ENCODE peak calls at places on chromosome 7, in six cellular contexts. E is body of pancreas, I is AG04450, W is ovary, V is astrocyte of the spinal cord, L is DND-41. D is an unnamed sample.

GRCh38 chr7:68576366-68576765 is 1021.9 kb upstream of the AUTS2 start:
- DNase-seq in I (no peak), W (no peak), V (no peak), L (no peak), E (no peak), D (no peak)

GRCh38 chr7:134767567-134768168 is 11.8 kb upstream of the CALD1 start:
- DNase-seq in E (no peak), V (no peak), I (no peak), L (no peak), W (no peak), D (no peak)

GRCh38 chr7:19522486-19522885 is 186.4 kb downstream of the POLR1F start:
- DNase-seq in W (no peak), E (no peak), L (no peak), V (peak), I (no peak), D (peak)

GRCh38 chr7:113561446-113561845 is 357.4 kb downstream of the PPP1R3A start:
- DNase-seq in I (peak), W (no peak), E (no peak), V (peak), L (no peak), D (peak)

GRCh38 chr7:17802056-17802455 is 138.2 kb downstream of the SNX13 start:
- DNase-seq in V (no peak), I (no peak), L (no peak), W (no peak), E (no peak), D (peak)

GRCh38 chr7:25261545-25262135 is 33.4 kb upstream of the NPVF start:
- DNase-seq in L (no peak), E (no peak), I (no peak), V (no peak), W (no peak), D (no peak)

GRCh38 chr7:6121141-6121540 is 90.0 kb downstream of the ANKRD61 start:
- DNase-seq in L (no peak), V (peak), E (no peak), I (no peak), W (no peak), D (no peak)

GRCh38 chr7:50502947-50503346 is 52.8 kb upstream of the FIGNL1 start:
- DNase-seq in E (no peak), L (no peak), V (peak), I (no peak), W (peak), D (no peak)

GRCh38 chr7:51318886-51319579 is 2.4 kb upstream of the COBL start:
- DNase-seq in V (no peak), I (no peak), L (no peak), W (no peak), E (no peak), D (no peak)

GRCh38 chr7:7329321-7329720 is 147.0 kb downstream of the C1GALT1 start:
- DNase-seq in I (no peak), E (no peak), V (no peak), W (no peak), L (no peak), D (no peak)

GRCh38 chr7:28408974-28409715 is 3.2 kb upstream of the CREB5 start:
- DNase-seq in V (peak), E (peak), I (peak), L (peak), W (peak), D (peak)

GRCh38 chr7:41122256-41122987 is 580.5 kb downstream of the INHBA start:
- DNase-seq in V (no peak), E (no peak), I (no peak), W (no peak), L (no peak), D (no peak)

GRCh38 chr7:77537136-77537594 is at the start of gene PTPN12:
- DNase-seq in L (peak), W (peak), E (no peak), V (no peak), I (no peak), D (no peak)

GRCh38 chr7:2948794-2949193 is 94.9 kb downstream of the CARD11 start:
- DNase-seq in V (no peak), L (no peak), W (no peak), I (no peak), E (no peak), D (no peak)

GRCh38 chr7:141700848-141701371 is 1.1 kb downstream of the DENND11 start:
- DNase-seq in L (no peak), I (no peak), W (no peak), V (no peak), E (no peak), D (no peak)

GRCh38 chr7:30255096-30255769 is 29.2 kb upstream of the ZNRF2 start:
- DNase-seq in V (no peak), I (no peak), W (no peak), E (peak), L (no peak), D (no peak)

GRCh38 chr7:46776790-46777189 is 805.1 kb downstream of the TNS3 start:
- DNase-seq in E (no peak), L (no peak), I (no peak), W (no peak), V (peak), D (no peak)

GRCh38 chr7:73350311-73351068 is 22.5 kb downstream of the FKBP6 start:
- DNase-seq in L (no peak), E (no peak), I (no peak), W (no peak), V (no peak), D (no peak)

GRCh38 chr7:133679977-133680376 is 427.1 kb downstream of the EXOC4 start:
- DNase-seq in E (no peak), V (no peak), W (no peak), L (no peak), I (no peak), D (no peak)

GRCh38 chr7:64775289-64775688 is 18.9 kb upstream of the ZNF138 start:
- DNase-seq in V (no peak), E (no peak), I (no peak), W (no peak), L (no peak), D (no peak)

GRCh38 chr7:49295136-49295535 is 370.8 kb downstream of the CDC14C start:
- DNase-seq in E (no peak), L (no peak), I (no peak), V (peak), W (no peak), D (no peak)

GRCh38 chr7:923108-924041 is 31.1 kb downstream of the ADAP1 start:
- DNase-seq in I (no peak), W (peak), E (peak), V (peak), L (peak), D (no peak)
- H3K4me3 ChIP-seq in I (no peak), W (no peak), E (no peak), V (no peak), L (peak), D (no peak)

GRCh38 chr7:122306320-122307227 is 2.0 kb upstream of the FEZF1 start:
- DNase-seq in E (no peak), V (no peak), I (no peak), W (no peak), L (no peak), D (no peak)

GRCh38 chr7:122304604-122304975 is at the start of gene FEZF1:
- DNase-seq in L (no peak), W (no peak), V (no peak), I (no peak), E (peak), D (no peak)

GRCh38 chr7:122304996-122305421 is 459 bp upstream of the FEZF1 start:
- DNase-seq in E (no peak), V (no peak), L (no peak), W (no peak), I (no peak), D (peak)

GRCh38 chr7:122307228-122307619 is 2.7 kb upstream of the FEZF1 start:
- DNase-seq in E (no peak), W (no peak), L (no peak), I (no peak), V (no peak), D (no peak)

GRCh38 chr7:122305475-122306319 is 1.1 kb upstream of the FEZF1 start:
- DNase-seq in I (no peak), W (no peak), V (peak), E (no peak), L (no peak), D (no peak)
- H3K4me3 ChIP-seq in I (no peak), W (no peak), V (no peak), E (no peak), L (no peak), D (no peak)

GRCh38 chr7:194996-195829 is 2.8 kb downstream of the FAM20C start:
- DNase-seq in I (no peak), V (no peak), L (no peak), E (no peak), W (no peak), D (no peak)
- H3K4me3 ChIP-seq in I (peak), V (peak), L (no peak), E (no peak), W (peak), D (peak)

DNA sequence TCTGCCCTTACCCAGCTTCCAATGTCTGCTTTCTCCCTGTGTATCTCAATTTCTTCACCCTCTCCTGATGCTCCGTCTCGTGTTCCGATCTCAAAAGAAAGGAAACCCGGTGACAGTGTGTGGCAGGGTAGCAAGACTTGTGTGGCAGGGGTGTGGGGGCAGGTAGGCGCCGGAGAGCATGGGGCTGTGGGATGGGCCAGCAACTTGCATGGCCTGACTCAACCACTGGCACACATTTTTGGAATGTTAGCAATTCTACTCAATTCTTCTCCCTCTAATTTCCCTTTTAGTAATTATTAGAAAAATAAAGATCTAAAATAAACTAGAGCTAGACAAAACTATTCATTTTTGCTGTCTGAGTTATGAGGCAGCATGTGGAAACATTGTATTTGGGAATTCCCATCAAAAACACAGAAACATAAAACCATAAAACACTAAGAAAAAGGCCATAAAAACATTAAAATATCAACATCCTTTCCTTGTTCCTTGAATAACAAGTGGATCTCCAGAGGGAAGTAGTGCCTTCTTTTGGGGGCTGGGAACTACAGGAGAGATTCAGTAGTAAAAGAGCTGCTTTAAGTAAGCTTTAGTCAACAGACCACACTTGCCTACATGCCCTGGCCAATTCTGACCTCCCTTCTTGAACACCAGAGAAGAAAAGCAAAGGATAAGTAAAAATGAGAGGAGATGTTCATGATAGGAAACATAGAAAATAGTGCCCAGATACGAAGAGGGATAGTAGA is 21.8 kb downstream of the SEMA3C start:
- DNase-seq in V (no peak), W (no peak), E (no peak), L (no peak), I (no peak), D (no peak)
- H3K4me3 ChIP-seq in V (no peak), W (no peak), E (no peak), L (no peak), I (no peak), D (no peak)

GRCh38 chr7:128833148-128833938 is 3.1 kb downstream of the FLNC start:
- DNase-seq in V (peak), I (no peak), W (peak), E (peak), L (no peak), D (peak)

GRCh38 chr7:128833939-128834310 is 3.7 kb downstream of the FLNC start:
- DNase-seq in V (no peak), I (no peak), W (no peak), E (no peak), L (no peak), D (no peak)

GRCh38 chr7:128831178-128831993 is 1.2 kb downstream of the FLNC start:
- DNase-seq in E (no peak), W (peak), L (no peak), V (peak), I (no peak), D (no peak)

GRCh38 chr7:128832880-128833147 is 2.6 kb downstream of the FLNC start:
- DNase-seq in E (no peak), W (no peak), I (no peak), V (no peak), L (no peak), D (no peak)

GRCh38 chr7:128831994-128832879 is 2.0 kb downstream of the FLNC start:
- DNase-seq in V (peak), E (no peak), W (peak), L (no peak), I (no peak), D (peak)
- H3K4me3 ChIP-seq in V (peak), E (no peak), W (peak), L (no peak), I (peak), D (peak)

GRCh38 chr7:43906327-43907010 is at the start of gene URGCP:
- DNase-seq in L (peak), W (peak), E (peak), V (peak), I (no peak), D (no peak)

GRCh38 chr7:43904533-43905208 is 1.7 kb downstream of the URGCP start:
- DNase-seq in E (no peak), L (no peak), V (no peak), W (no peak), I (no peak), D (no peak)

GRCh38 chr7:43902542-43903054 is 3.8 kb downstream of the URGCP start:
- DNase-seq in I (no peak), L (no peak), V (no peak), E (no peak), W (no peak), D (no peak)

GRCh38 chr7:43905954-43906326 is 456 bp downstream of the URGCP start:
- DNase-seq in I (no peak), E (peak), L (peak), W (peak), V (peak), D (no peak)

DNA sequence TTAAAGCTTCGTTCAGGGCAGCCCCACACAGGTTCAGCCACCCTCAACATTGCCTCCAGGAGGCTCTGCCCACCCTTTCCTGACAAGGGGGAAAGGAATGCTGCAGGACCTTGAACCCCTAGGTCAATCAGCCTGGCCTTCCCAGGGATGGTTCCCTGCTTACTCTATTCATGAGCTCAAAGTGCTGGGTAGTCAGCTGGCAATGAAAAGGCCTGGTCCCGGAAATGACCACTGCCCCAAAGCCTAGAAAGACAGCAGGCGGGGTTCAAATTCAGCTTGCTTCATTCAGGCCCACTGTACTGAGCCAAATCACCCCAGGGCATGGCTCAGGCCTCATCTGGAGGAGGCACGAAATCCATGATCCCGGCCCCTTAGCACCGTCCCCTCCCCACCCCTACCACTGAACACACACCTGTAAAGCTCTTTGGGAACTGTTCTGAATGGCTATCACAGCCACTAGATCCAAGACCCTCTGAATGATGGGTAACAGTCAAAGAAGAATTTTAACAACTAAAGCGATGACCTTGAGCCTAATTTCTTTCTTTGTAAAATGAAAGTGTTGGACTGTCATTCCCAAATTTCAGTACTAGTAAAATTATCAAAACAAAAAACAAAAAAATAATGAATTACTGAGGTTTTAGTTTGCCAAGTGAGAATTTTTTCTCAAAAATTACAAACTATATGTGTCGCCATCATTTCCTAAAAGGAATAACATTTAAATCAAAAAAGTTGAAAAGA is 1.0 kb downstream of the URGCP start:
- DNase-seq in E (peak), L (no peak), I (no peak), V (no peak), W (peak), D (no peak)
- H3K4me3 ChIP-seq in E (peak), L (peak), I (peak), V (peak), W (peak), D (peak)

GRCh38 chr7:114569160-114569559 is 154.5 kb downstream of the FOXP2 start:
- DNase-seq in E (no peak), V (no peak), I (no peak), L (no peak), W (no peak), D (no peak)
- H3K4me3 ChIP-seq in E (no peak), V (no peak), I (no peak), L (no peak), W (no peak), D (no peak)

GRCh38 chr7:92697414-92697813 is 107.2 kb upstream of the FAM133B start:
- DNase-seq in W (no peak), I (no peak), E (no peak), V (no peak), L (no peak), D (no peak)

GRCh38 chr7:92697012-92697411 is 106.8 kb upstream of the FAM133B start:
- DNase-seq in L (no peak), W (no peak), I (no peak), V (no peak), E (no peak), D (no peak)

GRCh38 chr7:92699560-92699959 is 109.4 kb upstream of the FAM133B start:
- DNase-seq in I (no peak), W (no peak), E (no peak), V (no peak), L (no peak), D (no peak)

GRCh38 chr7:92696584-92696983 is 106.4 kb upstream of the FAM133B start:
- DNase-seq in E (no peak), W (no peak), V (no peak), I (no peak), L (no peak), D (no peak)

DNA sequence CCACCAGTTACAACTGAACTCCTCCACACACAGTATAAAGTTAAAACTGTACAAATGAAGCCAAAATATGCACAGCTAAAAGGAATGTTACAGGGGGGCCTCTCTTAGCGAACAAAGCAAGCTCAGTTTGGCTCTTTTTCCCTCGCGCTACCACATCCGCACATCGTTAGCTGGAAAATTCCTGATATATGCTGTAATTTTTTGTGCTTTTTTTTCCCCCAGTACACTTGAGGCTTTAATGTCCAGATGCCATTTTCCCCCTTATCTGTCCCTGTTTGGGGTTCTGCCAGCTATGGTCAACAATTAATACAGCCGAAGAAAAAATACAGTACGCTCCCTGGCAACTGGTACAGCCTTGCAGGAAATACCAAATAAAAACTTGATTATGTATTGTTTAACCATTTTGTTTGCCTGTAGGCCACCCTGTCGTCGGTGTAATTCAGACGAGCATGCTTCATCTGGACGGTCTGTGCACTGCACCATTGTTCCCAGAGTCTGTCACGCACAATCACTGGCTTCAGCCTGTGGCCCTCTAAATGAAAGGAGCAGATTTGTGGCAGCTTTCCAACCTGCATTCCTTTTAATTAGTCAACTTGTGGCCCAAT is 108.1 kb upstream of the FAM133B start:
- DNase-seq in E (peak), I (peak), V (peak), W (peak), L (no peak), D (peak)
- H3K4me3 ChIP-seq in E (no peak), I (peak), V (no peak), W (no peak), L (no peak), D (peak)

DNA sequence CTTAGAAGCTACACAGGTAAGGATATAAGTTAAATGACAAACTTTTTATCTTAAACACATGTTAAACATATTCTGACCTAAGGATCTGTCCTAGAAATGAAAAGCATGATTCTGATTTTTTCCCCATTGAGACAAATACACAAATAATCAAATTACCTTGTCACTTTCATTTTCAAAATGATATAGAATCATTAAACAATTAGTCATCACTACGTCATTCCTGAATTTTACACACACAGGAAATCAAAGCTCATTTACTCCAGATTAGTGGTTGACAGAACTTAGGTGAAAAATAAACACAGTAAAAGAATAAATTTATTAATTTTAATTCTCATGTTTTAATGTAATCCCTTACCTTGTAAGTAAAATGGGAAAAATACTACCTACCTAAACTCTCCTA is 89.0 kb downstream of the AASS start:
- DNase-seq in V (no peak), E (no peak), W (no peak), L (no peak), I (no peak), D (no peak)
- H3K4me3 ChIP-seq in V (no peak), E (no peak), W (no peak), L (no peak), I (no peak), D (no peak)

D was measured in skeletal muscle cell.